ENCODE peak calls at places on chromosomes 7 and 10, in ten cellular contexts. U is CD4-positive, alpha-beta T cell; Y is BE2C; F is AG04450; R is mammary epithelial cell; A is PC-9; V is psoas muscle; X is stomach; C is upper lobe of right lung; K is adrenal gland. M is an unnamed sample. For H3K9me3, the result is how much of the 10 kb centered on the place peaks cover.

GRCh38 chr7:24936121-24936824 is 43.7 kb downstream of the OSBPL3 start:
- DNase-seq in U (no peak), Y (no peak), F (no peak), R (no peak), A (peak), V (no peak), X (no peak), C (no peak), K (no peak), M (no peak)

GRCh38 chr7:33854178-33854577 is 51.2 kb upstream of the BMPER start:
- DNase-seq in U (no peak), Y (no peak), F (no peak), R (peak), A (no peak), V (no peak), X (no peak), C (no peak), K (no peak), M (no peak)

GRCh38 chr7:79241288-79242055 is 212.0 kb downstream of the MAGI2 start:
- DNase-seq in U (no peak), Y (no peak), F (peak), R (peak), A (no peak), V (no peak), X (no peak), C (no peak), K (no peak), M (no peak)

GRCh38 chr10:14605231-14605925 is 169.3 kb downstream of the FAM107B start:
- DNase-seq in U (no peak), Y (no peak), F (no peak), R (peak), A (peak), V (no peak), X (no peak), C (no peak), K (no peak), M (no peak)

GRCh38 chr7:147579148-147579547 is 1011.4 kb upstream of the C7orf33 start:
- DNase-seq in U (no peak), Y (no peak), F (no peak), R (no peak), A (no peak), V (no peak), X (no peak), C (no peak), K (no peak), M (no peak)

GRCh38 chr10:131920693-131921092 is 19.9 kb downstream of the PPP2R2D start:
- DNase-seq in U (no peak), Y (no peak), F (no peak), R (no peak), A (no peak), V (no peak), X (no peak), C (no peak), K (no peak), M (no peak)

GRCh38 chr7:158649279-158649678 is 55.3 kb downstream of the NCAPG2 start:
- DNase-seq in U (no peak), Y (no peak), F (peak), R (peak), A (peak), V (no peak), X (no peak), C (no peak), K (no peak), M (no peak)

GRCh38 chr7:152025077-152025936 is at the start of gene GALNT11:
- DNase-seq in U (peak), Y (peak), F (peak), R (peak), A (peak), V (peak), X (peak), C (peak), K (peak), M (peak)

GRCh38 chr10:128047337-128047736 is 78.9 kb downstream of the MKI67 start:
- DNase-seq in U (peak), Y (no peak), F (no peak), R (peak), A (peak), V (peak), X (peak), C (peak), K (no peak), M (no peak)

GRCh38 chr7:47392241-47392759 is 189.6 kb downstream of the TNS3 start:
- DNase-seq in U (no peak), Y (no peak), F (peak), R (no peak), A (no peak), V (peak), X (peak), C (peak), K (peak), M (no peak)

GRCh38 chr7:122352454-122352853 is 47.9 kb upstream of the FEZF1 start:
- DNase-seq in U (no peak), Y (no peak), F (no peak), R (no peak), A (no peak), V (no peak), X (no peak), C (no peak), K (no peak), M (no peak)

GRCh38 chr7:133491846-133492652 is 239.2 kb downstream of the EXOC4 start:
- DNase-seq in U (no peak), Y (no peak), F (no peak), R (peak), A (peak), V (no peak), X (no peak), C (no peak), K (no peak), M (no peak)

GRCh38 chr7:30389793-30390192 is 88.8 kb downstream of the NOD1 start:
- DNase-seq in U (no peak), Y (no peak), F (no peak), R (no peak), A (no peak), V (no peak), X (no peak), C (no peak), K (no peak), M (no peak)

GRCh38 chr10:63003816-63004453 is 129.2 kb upstream of the NRBF2 start:
- DNase-seq in U (no peak), Y (no peak), F (no peak), R (no peak), A (no peak), V (no peak), X (no peak), C (no peak), K (no peak), M (no peak)

GRCh38 chr10:117174439-117175214 is 22.7 kb upstream of the KCNK18 start:
- DNase-seq in U (peak), Y (peak), F (peak), R (peak), A (peak), V (peak), X (peak), C (peak), K (peak), M (peak)

GRCh38 chr7:134693256-134693655 is 46.6 kb downstream of the BPGM start:
- DNase-seq in U (no peak), Y (no peak), F (peak), R (peak), A (no peak), V (peak), X (no peak), C (no peak), K (no peak), M (peak)

GRCh38 chr7:104933433-104934074 is 80.5 kb upstream of the KMT2E start:
- DNase-seq in U (no peak), Y (no peak), F (no peak), R (no peak), A (no peak), V (no peak), X (no peak), C (no peak), K (no peak), M (no peak)

GRCh38 chr10:71757450-71757918 is 15.8 kb downstream of the VSIR start:
- DNase-seq in U (no peak), Y (no peak), F (no peak), R (peak), A (no peak), V (peak), X (no peak), C (no peak), K (no peak), M (no peak)

GRCh38 chr10:60778978-60779668 is 845 bp downstream of the CDK1 start:
- DNase-seq in U (no peak), Y (no peak), F (no peak), R (peak), A (no peak), V (no peak), X (no peak), C (no peak), K (no peak), M (no peak)

GRCh38 chr10:119831656-119832055 is 41.0 kb downstream of the MCMBP start:
- DNase-seq in U (no peak), Y (no peak), F (no peak), R (no peak), A (no peak), V (no peak), X (no peak), C (no peak), K (no peak), M (no peak)

GRCh38 chr10:24929056-24929544 is 23.3 kb downstream of the PRTFDC1 start:
- DNase-seq in U (no peak), Y (no peak), F (no peak), R (no peak), A (no peak), V (no peak), X (no peak), C (no peak), K (no peak), M (no peak)
- TF ChIP-seq CTCF in U (no peak), Y (no peak), F (no peak), R (no peak), A (no peak), V (no peak), X (no peak), C (no peak), K (no peak), M (no peak)

DNA sequence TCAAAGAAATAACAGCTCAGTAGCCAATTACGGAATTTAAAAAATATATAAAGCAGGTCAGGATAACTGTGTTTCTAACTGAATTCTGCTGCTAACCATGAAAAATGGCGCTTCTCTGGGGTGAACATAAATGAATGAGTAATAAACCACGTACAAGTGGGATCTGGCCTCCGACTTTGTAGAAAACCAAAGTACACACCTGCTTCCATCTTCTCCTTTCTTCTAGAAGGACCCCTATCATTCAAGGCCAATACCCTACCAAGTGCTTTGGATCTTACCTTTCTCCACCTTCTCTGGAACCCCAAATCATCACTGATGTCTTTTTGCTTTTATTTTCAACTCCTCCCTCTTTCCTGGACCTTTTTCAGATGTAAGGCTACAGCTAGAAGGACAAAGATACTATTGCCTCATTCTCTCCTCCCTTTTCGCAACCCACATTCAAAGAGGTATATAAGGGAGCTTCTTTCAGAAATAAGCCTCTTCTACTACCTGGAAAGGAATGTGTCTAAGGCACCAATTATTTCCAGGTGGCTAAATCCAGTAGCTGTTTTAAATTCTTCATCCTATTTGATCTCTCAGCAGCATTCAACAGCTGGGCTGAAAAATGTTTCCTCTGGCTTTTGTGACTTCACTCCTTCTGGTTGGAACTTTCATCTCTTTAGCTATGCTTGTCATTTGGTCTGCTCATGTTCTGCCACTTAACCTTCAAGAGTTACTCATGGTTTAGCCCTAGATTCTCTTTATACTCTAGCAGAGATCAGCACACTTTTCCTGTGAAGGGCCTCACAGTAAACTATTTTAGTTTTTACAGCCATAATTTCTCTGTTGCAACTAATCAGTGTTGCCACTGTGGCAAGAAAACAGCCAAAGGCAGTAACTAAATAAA is 37.6 kb downstream of the NAMPT start:
- DNase-seq in U (no peak), Y (no peak), F (no peak), R (no peak), A (no peak), V (no peak), X (no peak), C (no peak), K (no peak), M (no peak)
- H3K9me3 ChIP-seq in U (under half), Y (under half), F (under half), R (under half), A (under half), V (under half), X (under half), C (under half), K (under half), M (under half)

GRCh38 chr10:78458983-78459638 is 425.4 kb downstream of the RPS24 start:
- DNase-seq in U (no peak), Y (no peak), F (peak), R (no peak), A (peak), V (no peak), X (no peak), C (no peak), K (no peak), M (no peak)
- TF ChIP-seq CTCF in U (no peak), Y (no peak), F (no peak), R (no peak), A (no peak), V (no peak), X (no peak), C (no peak), K (no peak), M (no peak)

GRCh38 chr10:38143587-38143986 is 49.5 kb downstream of the ZNF37A start:
- DNase-seq in U (no peak), Y (no peak), F (no peak), R (no peak), A (no peak), V (no peak), X (no peak), C (no peak), K (no peak), M (no peak)
- H3K9me3 ChIP-seq in U (under half), Y (under half), F (under half), R (under half), A (under half), V (under half), X (under half), C (under half), K (under half), M (under half)

GRCh38 chr10:3097160-3097559 is 29.8 kb downstream of the PFKP start:
- DNase-seq in U (no peak), Y (no peak), F (no peak), R (no peak), A (no peak), V (no peak), X (no peak), C (no peak), K (no peak), M (no peak)

GRCh38 chr10:3100093-3100792 is 32.9 kb downstream of the PFKP start:
- DNase-seq in U (no peak), Y (no peak), F (no peak), R (no peak), A (no peak), V (no peak), X (no peak), C (no peak), K (no peak), M (no peak)

GRCh38 chr10:3100856-3101640 is 33.7 kb downstream of the PFKP start:
- DNase-seq in U (no peak), Y (no peak), F (no peak), R (no peak), A (no peak), V (no peak), X (no peak), C (no peak), K (no peak), M (no peak)

GRCh38 chr10:3098689-3099088 is 31.3 kb downstream of the PFKP start:
- DNase-seq in U (no peak), Y (no peak), F (no peak), R (no peak), A (no peak), V (no peak), X (no peak), C (no peak), K (no peak), M (no peak)

GRCh38 chr10:3099291-3100092 is 32.1 kb downstream of the PFKP start:
- DNase-seq in U (no peak), Y (no peak), F (peak), R (peak), A (no peak), V (no peak), X (no peak), C (no peak), K (no peak), M (no peak)
- TF ChIP-seq CTCF in U (no peak), Y (no peak), F (no peak), R (no peak), A (no peak), V (no peak), X (no peak), C (no peak), K (no peak), M (no peak)

DNA sequence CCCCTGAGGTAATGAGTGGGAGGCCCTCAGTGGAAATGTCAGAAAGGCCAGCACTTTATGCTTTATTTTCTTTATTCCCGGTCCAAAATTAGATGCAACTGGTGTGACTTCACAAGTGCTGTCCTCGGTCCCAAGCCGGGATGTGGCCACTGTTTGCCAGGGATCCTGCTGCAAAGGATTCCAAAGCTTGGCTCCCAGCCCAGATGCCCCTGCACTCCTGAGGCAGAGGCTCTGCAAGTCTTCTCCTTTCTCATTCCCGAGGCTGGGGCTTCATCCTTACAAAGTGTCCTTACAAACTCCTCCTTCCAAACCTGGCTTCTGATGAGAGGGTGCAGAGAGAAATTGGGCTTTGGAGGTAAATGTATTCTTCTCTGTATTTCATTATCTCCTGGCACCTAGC is 544.3 kb upstream of the DPP6 start:
- DNase-seq in U (no peak), Y (no peak), F (no peak), R (no peak), A (no peak), V (no peak), X (no peak), C (no peak), K (no peak), M (no peak)
- H3K9me3 ChIP-seq in U (under half), Y (under half), F (under half), R (under half), A (under half), V (under half), X (under half), C (under half), K (under half), M (under half)

M was measured in thoracic aorta.